ENCODE peak calls at places on chromosome 2, in six cellular contexts. T, B, I, E, X and N are unnamed samples.

GRCh38 chr2:14702258-14702657 is 69.7 kb downstream of the LRATD1 start:
- DNase-seq in T (no peak), B (no peak), I (no peak), E (no peak), X (no peak), N (no peak)

GRCh38 chr2:174775586-174775985 is 11.3 kb upstream of the CHRNA1 start:
- DNase-seq in T (no peak), B (no peak), I (no peak), E (no peak), X (no peak), N (no peak)

GRCh38 chr2:173374634-173375033 is 20.0 kb downstream of the CDCA7 start:
- DNase-seq in T (no peak), B (no peak), I (no peak), E (no peak), X (no peak), N (no peak)

GRCh38 chr2:57296795-57297517 is 749.6 kb upstream of the VRK2 start:
- DNase-seq in T (no peak), B (no peak), I (no peak), E (no peak), X (no peak), N (no peak)

GRCh38 chr2:240687045-240687740 is 4.5 kb upstream of the AQP12A start:
- DNase-seq in T (no peak), B (no peak), I (no peak), E (no peak), X (no peak), N (no peak)

GRCh38 chr2:213021971-213022899 is 129.2 kb downstream of the IKZF2 start:
- DNase-seq in T (no peak), B (no peak), I (no peak), E (no peak), X (no peak), N (no peak)

GRCh38 chr2:33378551-33379220 is 97.8 kb upstream of the RASGRP3 start:
- DNase-seq in T (no peak), B (peak; percentile 7), I (no peak), E (no peak), X (peak; percentile 73), N (no peak)

GRCh38 chr2:191660575-191660974 is 17.4 kb upstream of the NABP1 start:
- DNase-seq in T (no peak), B (no peak), I (no peak), E (no peak), X (no peak), N (no peak)

GRCh38 chr2:121074322-121074932 is 210.6 kb downstream of the TFCP2L1 start:
- DNase-seq in T (no peak), B (no peak), I (no peak), E (no peak), X (no peak), N (no peak)

GRCh38 chr2:231714639-231715498 is 6.5 kb downstream of the PTMA start:
- DNase-seq in T (peak; percentile 65), B (peak; percentile 82), I (peak; percentile 85), E (no peak), X (no peak), N (peak; percentile 58)

GRCh38 chr2:151302879-151303278 is 13.4 kb upstream of the NMI start:
- DNase-seq in T (no peak), B (no peak), I (no peak), E (peak; percentile 71), X (no peak), N (no peak)

GRCh38 chr2:55314985-55315384 is 46.0 kb upstream of the MTIF2 start:
- DNase-seq in T (no peak), B (no peak), I (no peak), E (no peak), X (no peak), N (no peak)

GRCh38 chr2:113229795-113230194 is 48.9 kb downstream of the PAX8 start:
- DNase-seq in T (no peak), B (no peak), I (no peak), E (no peak), X (no peak), N (peak; percentile 38)

GRCh38 chr2:73716518-73717250 is 20.5 kb downstream of the TPRKB start:
- DNase-seq in T (no peak), B (no peak), I (no peak), E (no peak), X (no peak), N (no peak)